ENCODE peak calls at places on chromosomes 5 and 9, in eight cellular contexts. M, F, E, W, T, R, Q and B are unnamed samples.
A peak's percentile ranks its signal among the peaks of the same experiment; 100 is the strongest.

GRCh38 chr9:129336601-129337286 is 158.7 kb upstream of the IER5L start:
- DNase-seq in M (no peak), F (no peak), E (no peak), W (peak; percentile 38), T (peak; percentile 40), R (no peak), Q (peak; percentile 21), B (no peak)

GRCh38 chr9:96621619-96622018 is 2.0 kb upstream of the CDC14B start:
- DNase-seq in M (no peak), F (no peak), E (no peak), W (no peak), T (no peak), R (no peak), Q (no peak), B (no peak)

GRCh38 chr9:74887041-74887980 is at the start of gene TRPM6:
- DNase-seq in M (peak; percentile 77), F (peak; percentile 83), E (peak; percentile 75), W (peak; percentile 30), T (peak; percentile 85), R (no peak), Q (peak; percentile 7), B (peak; percentile 6)

GRCh38 chr5:157860898-157861894 is 2.3 kb upstream of the CLINT1 start:
- DNase-seq in M (no peak), F (no peak), E (no peak), W (no peak), T (no peak), R (no peak), Q (no peak), B (no peak)

GRCh38 chr9:91421987-91422765 is 1.5 kb downstream of the NFIL3 start:
- DNase-seq in M (no peak), F (no peak), E (no peak), W (no peak), T (no peak), R (no peak), Q (no peak), B (no peak)

GRCh38 chr9:78985084-78985738 is 586.6 kb upstream of the TLE4 start:
- DNase-seq in M (no peak), F (no peak), E (no peak), W (no peak), T (no peak), R (no peak), Q (no peak), B (no peak)

GRCh38 chr5:95191330-95191729 is 93.6 kb downstream of the MCTP1 start:
- DNase-seq in M (no peak), F (no peak), E (no peak), W (no peak), T (no peak), R (no peak), Q (no peak), B (no peak)

GRCh38 chr5:116370886-116371285 is 203.7 kb downstream of the SEMA6A start:
- DNase-seq in M (no peak), F (no peak), E (no peak), W (no peak), T (no peak), R (no peak), Q (no peak), B (no peak)

GRCh38 chr5:67350600-67351315 is 154.2 kb upstream of the CD180 start:
- DNase-seq in M (no peak), F (no peak), E (no peak), W (no peak), T (no peak), R (no peak), Q (no peak), B (no peak)

GRCh38 chr5:172446336-172447051 is 7.8 kb downstream of the SH3PXD2B start:
- DNase-seq in M (no peak), F (peak; percentile 72), E (no peak), W (no peak), T (no peak), R (no peak), Q (no peak), B (no peak)

GRCh38 chr5:104569621-104570020 is 1007.0 kb upstream of the NUDT12 start:
- DNase-seq in M (no peak), F (no peak), E (no peak), W (no peak), T (no peak), R (peak; percentile 0), Q (no peak), B (no peak)

GRCh38 chr5:131581710-131582109 is 53.3 kb downstream of the RAPGEF6 start:
- DNase-seq in M (no peak), F (no peak), E (no peak), W (no peak), T (no peak), R (no peak), Q (no peak), B (no peak)

GRCh38 chr9:125989090-125989501 is 241.9 kb downstream of the PBX3 start:
- DNase-seq in M (no peak), F (peak; percentile 57), E (no peak), W (no peak), T (no peak), R (no peak), Q (no peak), B (no peak)

GRCh38 chr5:135071311-135071710 is 37.3 kb upstream of the PITX1 start:
- DNase-seq in M (no peak), F (no peak), E (no peak), W (no peak), T (no peak), R (no peak), Q (no peak), B (no peak)

GRCh38 chr9:26245072-26245471 is 566.8 kb upstream of the TUSC1 start:
- DNase-seq in M (no peak), F (no peak), E (no peak), W (no peak), T (no peak), R (no peak), Q (no peak), B (no peak)

GRCh38 chr5:13921573-13921972 is 22.9 kb downstream of the DNAH5 start:
- DNase-seq in M (no peak), F (no peak), E (no peak), W (no peak), T (no peak), R (peak; percentile 5), Q (no peak), B (no peak)